ENCODE peak calls at places on chromosomes 5 and 9, in nine cellular contexts. V is iPS DF 6.9; J is MM.1S; U is transverse colon; E is psoas muscle; K is stomach; O is heart right ventricle; A is effector memory CD4-positive, alpha-beta T cell; H is pancreas. W is an unnamed sample.

GRCh38 chr9:131724678-131725077 is 15.2 kb downstream of the RAPGEF1 start:
- DNase-seq in V (no peak), J (no peak), U (no peak), E (no peak), K (no peak), O (no peak), A (no peak), H (no peak), W (no peak)

GRCh38 chr9:95729066-95729465 is 146.4 kb upstream of the ERCC6L2 start:
- DNase-seq in V (no peak), J (no peak), U (no peak), E (no peak), K (no peak), O (no peak), A (no peak), H (no peak), W (no peak)

GRCh38 chr9:101398930-101399640 is 434 bp downstream of the ZNF189 start:
- DNase-seq in V (no peak), J (peak; percentile 10), U (peak; percentile 7), E (no peak), K (peak; percentile 31), O (peak; percentile 16), A (no peak), H (no peak), W (no peak)

GRCh38 chr5:76542887-76543690 is 80.1 kb downstream of the F2RL2 start:
- DNase-seq in V (no peak), J (peak; percentile 11), U (peak; percentile 32), E (no peak), K (peak; percentile 42), O (no peak), A (peak; percentile 67), H (no peak), W (no peak)

GRCh38 chr9:79408200-79408599 is 163.6 kb upstream of the TLE4 start:
- DNase-seq in V (no peak), J (no peak), U (no peak), E (no peak), K (no peak), O (no peak), A (no peak), H (no peak), W (no peak)

GRCh38 chr5:150163035-150163434 is 3.5 kb upstream of the CDX1 start:
- DNase-seq in V (no peak), J (no peak), U (no peak), E (no peak), K (no peak), O (no peak), A (no peak), H (no peak), W (no peak)

GRCh38 chr9:107131108-107131799 is 151.8 kb upstream of the RAD23B start:
- DNase-seq in V (no peak), J (no peak), U (no peak), E (peak; percentile 60), K (no peak), O (no peak), A (no peak), H (no peak), W (no peak)

GRCh38 chr5:7066471-7067235 is 329.3 kb upstream of the ADCY2 start:
- DNase-seq in V (no peak), J (no peak), U (no peak), E (no peak), K (no peak), O (no peak), A (no peak), H (no peak), W (no peak)

GRCh38 chr5:13708432-13708831 is 236.1 kb downstream of the DNAH5 start:
- DNase-seq in V (no peak), J (no peak), U (no peak), E (no peak), K (no peak), O (no peak), A (no peak), H (no peak), W (no peak)

GRCh38 chr5:37166197-37166596 is 83.0 kb downstream of the CPLANE1 start:
- DNase-seq in V (no peak), J (no peak), U (no peak), E (no peak), K (no peak), O (no peak), A (no peak), H (no peak), W (no peak)

GRCh38 chr9:33159760-33160127 is 7.4 kb downstream of the B4GALT1 start:
- DNase-seq in V (no peak), J (peak; percentile 25), U (peak; percentile 58), E (peak; percentile 72), K (peak; percentile 50), O (peak; percentile 58), A (peak; percentile 60), H (no peak), W (no peak)

GRCh38 chr5:172637122-172637580 is 3.9 kb upstream of the NEURL1B start:
- DNase-seq in V (no peak), J (no peak), U (peak; percentile 92), E (no peak), K (no peak), O (no peak), A (no peak), H (peak; percentile 30), W (no peak)
- H3K27ac ChIP-seq in V (no peak overlapping the region), J (no peak overlapping the region), U (peak overlapping the region; percentile 75), E (no peak overlapping the region), K (no peak overlapping the region), O (no peak overlapping the region), A (no peak overlapping the region), H (no peak overlapping the region), W (no peak overlapping the region)

DNA sequence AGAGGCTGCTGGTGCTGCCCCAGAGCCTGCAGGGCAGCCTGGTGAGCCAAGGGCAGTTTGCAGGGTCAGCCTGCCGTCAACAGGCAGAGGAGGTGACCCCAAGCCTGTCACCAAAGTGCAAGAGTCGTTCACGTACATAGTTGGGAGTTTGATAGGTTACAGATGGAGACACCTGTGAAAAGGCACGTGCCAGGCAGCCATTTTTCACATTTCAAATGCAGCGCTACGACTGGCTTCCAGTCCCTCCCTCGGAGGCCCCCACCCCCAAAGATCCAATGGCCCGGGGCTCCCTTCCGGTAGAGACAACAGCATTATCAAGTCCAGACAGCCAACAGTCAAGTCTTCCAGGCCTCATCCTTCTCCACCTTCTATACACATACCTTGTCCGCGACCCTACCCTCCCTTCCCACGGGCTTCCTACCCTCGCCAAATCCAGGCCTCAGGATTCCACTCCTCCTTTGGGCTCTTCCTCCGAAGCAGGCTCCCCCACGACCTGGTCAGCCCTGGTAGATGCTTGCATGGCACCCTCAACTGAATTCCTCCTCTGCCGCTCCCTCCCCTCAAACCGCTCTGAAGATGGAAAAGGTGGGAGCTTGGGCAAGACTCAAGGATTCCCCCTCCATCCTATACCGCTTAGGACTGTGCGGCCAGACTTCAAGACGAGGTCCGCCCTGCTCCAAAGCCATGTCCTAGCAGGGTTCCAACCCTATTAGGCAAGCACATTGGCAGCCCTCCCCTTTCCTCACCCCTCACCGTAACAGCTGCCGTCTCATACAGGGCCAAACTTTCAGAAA is 13.2 kb downstream of the HNRNPH1 start:
- DNase-seq in V (no peak), J (no peak), U (no peak), E (peak; percentile 84), K (no peak), O (no peak), A (no peak), H (no peak), W (no peak)
- H3K27ac ChIP-seq in V (no peak overlapping the region), J (no peak overlapping the region), U (peak overlapping the region; percentile 52), E (peak overlapping the region; percentile 53), K (no peak overlapping the region), O (peak overlapping the region; percentile 22), A (no peak overlapping the region), H (no peak overlapping the region), W (peak overlapping the region; percentile 4)

DNA sequence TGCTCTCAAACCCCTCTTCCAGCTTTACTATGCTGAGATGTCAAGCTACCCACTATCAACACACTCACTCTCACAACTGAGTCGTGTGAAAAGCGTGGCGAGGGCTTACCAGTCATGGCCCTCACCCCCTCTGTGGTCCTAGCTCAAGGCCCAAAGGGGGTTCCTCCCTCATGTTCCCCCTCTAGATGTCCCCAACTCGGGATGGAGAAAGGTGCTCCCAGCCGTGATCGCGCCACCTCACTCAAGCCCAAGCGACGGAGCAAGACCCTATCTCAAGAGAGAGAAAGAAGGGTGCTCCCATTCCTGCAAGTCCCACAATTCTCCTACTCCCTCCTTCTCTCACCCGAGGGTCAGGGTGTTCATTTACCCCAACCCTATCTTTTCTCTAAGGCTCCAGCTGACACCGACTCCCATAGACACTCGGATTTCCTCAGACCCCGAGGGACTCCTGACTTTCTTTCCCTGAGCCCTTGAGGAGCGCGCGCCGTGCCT is 547 bp downstream of the SLC38A9 start:
- DNase-seq in V (no peak), J (no peak), U (no peak), E (no peak), K (no peak), O (no peak), A (no peak), H (no peak), W (no peak)
- H3K27ac ChIP-seq in V (no peak overlapping the region), J (peak overlapping the region; percentile 17), U (peak overlapping the region; percentile 85), E (peak overlapping the region; percentile 72), K (peak overlapping the region; percentile 69), O (peak overlapping the region; percentile 55), A (peak overlapping the region; percentile 63), H (no peak overlapping the region), W (no peak overlapping the region)

GRCh38 chr5:163917741-163918140 is 412.3 kb downstream of the MAT2B start:
- DNase-seq in V (no peak), J (no peak), U (no peak), E (no peak), K (no peak), O (no peak), A (no peak), H (no peak), W (no peak)

GRCh38 chr5:163915481-163915961 is 410.1 kb downstream of the MAT2B start:
- DNase-seq in V (no peak), J (peak; percentile 56), U (peak; percentile 52), E (no peak), K (no peak), O (no peak), A (no peak), H (no peak), W (no peak)

GRCh38 chr5:163914911-163915310 is 409.5 kb downstream of the MAT2B start:
- DNase-seq in V (no peak), J (no peak), U (peak; percentile 56), E (no peak), K (no peak), O (no peak), A (no peak), H (no peak), W (no peak)

GRCh38 chr5:163916856-163917255 is 411.4 kb downstream of the MAT2B start:
- DNase-seq in V (no peak), J (no peak), U (no peak), E (no peak), K (no peak), O (no peak), A (no peak), H (no peak), W (no peak)

DNA sequence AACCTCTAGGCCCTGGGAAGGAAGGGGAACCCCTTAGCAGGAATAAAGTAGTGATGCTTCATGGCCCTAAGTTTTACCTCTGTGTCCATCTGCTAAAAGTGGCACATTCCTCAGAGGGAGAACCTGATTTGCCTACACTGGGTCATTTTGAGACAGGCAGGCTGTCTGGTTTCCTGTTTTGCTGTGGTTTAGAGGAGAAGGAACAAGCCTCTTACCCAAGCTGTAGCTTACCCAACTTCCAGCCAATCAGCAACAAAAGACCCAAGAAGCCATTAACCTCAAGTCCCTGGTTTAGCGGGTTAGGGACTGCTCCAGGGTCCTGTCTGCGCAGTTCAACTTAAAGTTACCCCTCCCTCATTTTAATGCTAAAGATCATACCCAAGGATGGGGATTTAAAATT is 411.0 kb downstream of the MAT2B start:
- DNase-seq in V (no peak), J (peak; percentile 72), U (peak; percentile 39), E (no peak), K (no peak), O (no peak), A (no peak), H (no peak), W (no peak)
- H3K27ac ChIP-seq in V (no peak overlapping the region), J (peak overlapping the region; percentile 75), U (peak overlapping the region; percentile 65), E (no peak overlapping the region), K (peak overlapping the region; percentile 75), O (no peak overlapping the region), A (no peak overlapping the region), H (no peak overlapping the region), W (peak overlapping the region; percentile 36)

W was measured in caudate nucleus.